ENCODE peak calls at places on chromosomes 16 and 17, in four cellular contexts. I, L, D and X are unnamed samples.

GRCh38 chr16:16828913-16829398 is 450.0 kb downstream of the NPIPA7 start:
- DNase-seq in I (no peak), L (peak), D (no peak), X (no peak)

GRCh38 chr17:69350911-69351310 is 24.0 kb upstream of the ABCA5 start:
- DNase-seq in I (no peak), L (no peak), D (no peak), X (no peak)

GRCh38 chr16:69563605-69564580 is 1.9 kb upstream of the NFAT5 start:
- DNase-seq in I (peak), L (no peak), D (peak), X (no peak)

GRCh38 chr16:759110-759910 is 1.2 kb upstream of the MSLN start:
- DNase-seq in I (no peak), L (no peak), D (no peak), X (no peak)

GRCh38 chr17:51957746-51958145 is 200.8 kb downstream of the CA10 start:
- DNase-seq in I (no peak), L (no peak), D (no peak), X (no peak)

GRCh38 chr17:17377568-17377967 is 74.4 kb downstream of the NT5M start:
- DNase-seq in I (no peak), L (no peak), D (no peak), X (no peak)

GRCh38 chr16:86241681-86242080 is 268.6 kb upstream of the FOXF1 start:
- DNase-seq in I (no peak), L (no peak), D (no peak), X (no peak)

GRCh38 chr17:81154961-81155360 is 10.3 kb upstream of the PVALEF start:
- DNase-seq in I (no peak), L (no peak), D (no peak), X (no peak)

GRCh38 chr17:73151888-73152633 is 12.7 kb upstream of the SSTR2 start:
- DNase-seq in I (no peak), L (no peak), D (no peak), X (no peak)

GRCh38 chr17:15377200-15377599 is 35.8 kb upstream of the TEKT3 start:
- DNase-seq in I (no peak), L (no peak), D (peak), X (no peak)

GRCh38 chr16:87131996-87132345 is 185.2 kb downstream of the C16orf95 start:
- DNase-seq in I (no peak), L (no peak), D (no peak), X (no peak)

GRCh38 chr16:72877374-72878028 is 170.4 kb downstream of the ZFHX3 start:
- DNase-seq in I (no peak), L (no peak), D (peak), X (no peak)

GRCh38 chr17:2571523-2572303 is 21.7 kb upstream of the PAFAH1B1 start:
- DNase-seq in I (no peak), L (no peak), D (no peak), X (peak)